ENCODE peak calls at places on chromosome 20, in six cellular contexts. Z, I, U, V, X and S are unnamed samples.

GRCh38 chr20:25273046-25273445 is 25.2 kb downstream of the PYGB start:
- DNase-seq in Z (no peak), I (peak), U (no peak), V (no peak), X (no peak), S (no peak)

GRCh38 chr20:59836768-59837167 is 96.7 kb downstream of the SYCP2 start:
- DNase-seq in Z (no peak), I (no peak), U (no peak), V (no peak), X (no peak), S (no peak)

GRCh38 chr20:21102691-21103311 is 3.4 kb downstream of the LINC00237 start:
- DNase-seq in Z (no peak), I (peak), U (no peak), V (no peak), X (no peak), S (no peak)

GRCh38 chr20:32390999-32391398 is 32.9 kb downstream of the ASXL1 start:
- DNase-seq in Z (no peak), I (no peak), U (no peak), V (no peak), X (no peak), S (no peak)

GRCh38 chr20:31837896-31838397 is 7.5 kb downstream of the FOXS1 start:
- DNase-seq in Z (peak), I (no peak), U (no peak), V (no peak), X (no peak), S (no peak)

GRCh38 chr20:22958390-22958789 is 76.7 kb upstream of the SSTR4 start:
- DNase-seq in Z (no peak), I (no peak), U (no peak), V (no peak), X (no peak), S (no peak)

GRCh38 chr20:61451953-61452352 is 199.9 kb downstream of the CDH4 start:
- DNase-seq in Z (no peak), I (no peak), U (no peak), V (no peak), X (no peak), S (peak)

GRCh38 chr20:45305262-45305661 is 1.4 kb upstream of the RBPJL start:
- DNase-seq in Z (no peak), I (no peak), U (no peak), V (no peak), X (no peak), S (no peak)

GRCh38 chr20:12925214-12925755 is 83.5 kb upstream of the SPTLC3 start:
- DNase-seq in Z (peak), I (peak), U (no peak), V (peak), X (peak), S (peak)

GRCh38 chr20:19993937-19994667 is 23.1 kb upstream of the NAA20 start:
- DNase-seq in Z (peak), I (peak), U (no peak), V (no peak), X (no peak), S (no peak)

GRCh38 chr20:46011631-46012482 is 3.1 kb downstream of the MMP9 start:
- DNase-seq in Z (peak), I (peak), U (peak), V (no peak), X (no peak), S (no peak)

GRCh38 chr20:12902992-12903391 is 105.8 kb upstream of the SPTLC3 start:
- DNase-seq in Z (no peak), I (no peak), U (no peak), V (no peak), X (no peak), S (no peak)

GRCh38 chr20:32454164-32455145 is 96.3 kb downstream of the ASXL1 start:
- DNase-seq in Z (no peak), I (peak), U (no peak), V (no peak), X (no peak), S (no peak)

GRCh38 chr20:31806564-31807355 is 12.4 kb upstream of the MYLK2 start:
- DNase-seq in Z (peak), I (no peak), U (no peak), V (no peak), X (no peak), S (no peak)

GRCh38 chr20:35273449-35274171 is 4.3 kb downstream of the MMP24OS start:
- DNase-seq in Z (peak), I (peak), U (no peak), V (no peak), X (no peak), S (no peak)

GRCh38 chr20:2986466-2986865 is 57.0 kb upstream of the GNRH2 start:
- DNase-seq in Z (peak), I (no peak), U (no peak), V (no peak), X (no peak), S (no peak)

GRCh38 chr20:20611165-20611564 is 101.3 kb downstream of the RALGAPA2 start:
- DNase-seq in Z (no peak), I (no peak), U (no peak), V (no peak), X (no peak), S (no peak)

GRCh38 chr20:35967979-35968640 is at the start of gene CNBD2:
- DNase-seq in Z (no peak), I (no peak), U (no peak), V (no peak), X (no peak), S (no peak)

GRCh38 chr20:17616480-17617211 is 46.8 kb downstream of the DSTN start:
- DNase-seq in Z (no peak), I (no peak), U (peak), V (no peak), X (no peak), S (no peak)

GRCh38 chr20:50187403-50188051 is 3.1 kb upstream of the CEBPB start:
- DNase-seq in Z (peak), I (peak), U (peak), V (no peak), X (no peak), S (no peak)

GRCh38 chr20:13348301-13349239 is 127.5 kb downstream of the ISM1 start:
- DNase-seq in Z (peak), I (no peak), U (no peak), V (no peak), X (no peak), S (no peak)

GRCh38 chr20:63495771-63496403 is 3.0 kb downstream of the EEF1A2 start:
- DNase-seq in Z (peak), I (peak), U (no peak), V (no peak), X (no peak), S (no peak)

GRCh38 chr20:36845288-36845969 is 30.5 kb upstream of the TLDC2 start:
- DNase-seq in Z (no peak), I (no peak), U (no peak), V (no peak), X (no peak), S (no peak)

GRCh38 chr20:50111120-50111828 is 1.7 kb downstream of the UBE2V1 start:
- DNase-seq in Z (peak), I (no peak), U (no peak), V (no peak), X (no peak), S (no peak)

GRCh38 chr20:25525857-25526256 is 59.5 kb downstream of the NINL start:
- DNase-seq in Z (peak), I (no peak), U (no peak), V (peak), X (peak), S (no peak)

GRCh38 chr20:48180039-48180438 is 394.8 kb upstream of the SULF2 start:
- DNase-seq in Z (peak), I (no peak), U (no peak), V (no peak), X (no peak), S (no peak)

GRCh38 chr20:53611449-53611894 is 17.8 kb upstream of the ZNF217 start:
- DNase-seq in Z (peak), I (no peak), U (peak), V (peak), X (peak), S (peak)

GRCh38 chr20:17943343-17943742 is 25.3 kb downstream of the SNX5 start:
- DNase-seq in Z (no peak), I (no peak), U (no peak), V (no peak), X (no peak), S (no peak)

GRCh38 chr20:59526242-59527225 is 77.8 kb upstream of the PHACTR3 start:
- DNase-seq in Z (peak), I (no peak), U (no peak), V (no peak), X (no peak), S (no peak)

GRCh38 chr20:14583413-14583812 is 246.0 kb upstream of the FLRT3 start:
- DNase-seq in Z (no peak), I (no peak), U (no peak), V (no peak), X (no peak), S (no peak)

GRCh38 chr20:8144282-8145245 is 12.5 kb downstream of the PLCB1 start:
- DNase-seq in Z (peak), I (no peak), U (no peak), V (peak), X (peak), S (no peak)

GRCh38 chr20:59752704-59753460 is 148.5 kb downstream of the PHACTR3 start:
- DNase-seq in Z (no peak), I (peak), U (no peak), V (no peak), X (no peak), S (no peak)

GRCh38 chr20:62739581-62740285 is 31.1 kb downstream of the NTSR1 start:
- DNase-seq in Z (no peak), I (peak), U (peak), V (no peak), X (no peak), S (no peak)